ENCODE peak calls at places on chromosomes 4 and X, in ten cellular contexts. One of them, this sample, is unnamed.
A peak's percentile ranks its signal among the peaks of the same experiment; 100 is the strongest.

GRCh38 chrX:13923845-13924244 is 105.8 kb downstream of the GEMIN8 start:
- DNase-seq in transverse colon: no peak
- DNase-seq in A549: no peak
- DNase-seq in body of pancreas: peak; percentile 30
- DNase-seq in right lobe of liver: no peak
- DNase-seq in tibial nerve: no peak
- DNase-seq in heart left ventricle: no peak
- DNase-seq in ovary: no peak
- DNase-seq in lower leg skin: no peak
- DNase-seq in K562: no peak
- DNase-seq in this sample: no peak

GRCh38 chr4:20193522-20193902 is 58.2 kb upstream of the SLIT2 start:
- DNase-seq in lower leg skin: no peak
- DNase-seq in tibial nerve: no peak
- DNase-seq in body of pancreas: no peak
- DNase-seq in ovary: no peak
- DNase-seq in K562: no peak
- DNase-seq in heart left ventricle: no peak
- DNase-seq in A549: no peak
- DNase-seq in right lobe of liver: no peak
- DNase-seq in transverse colon: no peak
- DNase-seq in this sample: no peak

GRCh38 chr4:183352546-183352945 is 30.3 kb upstream of the CLDN24 start:
- DNase-seq in body of pancreas: no peak
- DNase-seq in ovary: no peak
- DNase-seq in heart left ventricle: no peak
- DNase-seq in tibial nerve: no peak
- DNase-seq in right lobe of liver: no peak
- DNase-seq in A549: no peak
- DNase-seq in K562: no peak
- DNase-seq in transverse colon: no peak
- DNase-seq in lower leg skin: peak; percentile 28
- DNase-seq in this sample: no peak

GRCh38 chr4:81503586-81503985 is 31.9 kb upstream of the RASGEF1B start:
- DNase-seq in lower leg skin: no peak
- DNase-seq in A549: no peak
- DNase-seq in body of pancreas: no peak
- DNase-seq in transverse colon: no peak
- DNase-seq in heart left ventricle: no peak
- DNase-seq in K562: no peak
- DNase-seq in right lobe of liver: no peak
- DNase-seq in tibial nerve: no peak
- DNase-seq in ovary: no peak
- DNase-seq in this sample: no peak

GRCh38 chrX:40938418-40938817 is 146.8 kb upstream of the USP9X start:
- DNase-seq in heart left ventricle: no peak
- DNase-seq in lower leg skin: no peak
- DNase-seq in ovary: no peak
- DNase-seq in body of pancreas: no peak
- DNase-seq in tibial nerve: no peak
- DNase-seq in transverse colon: no peak
- DNase-seq in right lobe of liver: no peak
- DNase-seq in A549: peak; percentile 27
- DNase-seq in K562: no peak
- DNase-seq in this sample: no peak

GRCh38 chr4:66275381-66276060 is 605.2 kb upstream of the EPHA5 start:
- DNase-seq in ovary: no peak
- DNase-seq in tibial nerve: no peak
- DNase-seq in body of pancreas: no peak
- DNase-seq in transverse colon: no peak
- DNase-seq in A549: no peak
- DNase-seq in K562: no peak
- DNase-seq in heart left ventricle: no peak
- DNase-seq in lower leg skin: no peak
- DNase-seq in right lobe of liver: no peak
- DNase-seq in this sample: no peak

GRCh38 chrX:104750146-104750699 is 184.2 kb downstream of the IL1RAPL2 start:
- DNase-seq in body of pancreas: no peak
- DNase-seq in ovary: no peak
- DNase-seq in right lobe of liver: no peak
- DNase-seq in transverse colon: no peak
- DNase-seq in A549: no peak
- DNase-seq in lower leg skin: no peak
- DNase-seq in K562: no peak
- DNase-seq in tibial nerve: no peak
- DNase-seq in heart left ventricle: peak; percentile 12
- DNase-seq in this sample: no peak

GRCh38 chrX:21943460-21944135 is 3.1 kb downstream of the SMS start:
- DNase-seq in ovary: no peak
- DNase-seq in transverse colon: no peak
- DNase-seq in A549: no peak
- DNase-seq in lower leg skin: no peak
- DNase-seq in right lobe of liver: no peak
- DNase-seq in tibial nerve: no peak
- DNase-seq in K562: no peak
- DNase-seq in heart left ventricle: no peak
- DNase-seq in body of pancreas: no peak
- DNase-seq in this sample: peak; percentile 36

DNA sequence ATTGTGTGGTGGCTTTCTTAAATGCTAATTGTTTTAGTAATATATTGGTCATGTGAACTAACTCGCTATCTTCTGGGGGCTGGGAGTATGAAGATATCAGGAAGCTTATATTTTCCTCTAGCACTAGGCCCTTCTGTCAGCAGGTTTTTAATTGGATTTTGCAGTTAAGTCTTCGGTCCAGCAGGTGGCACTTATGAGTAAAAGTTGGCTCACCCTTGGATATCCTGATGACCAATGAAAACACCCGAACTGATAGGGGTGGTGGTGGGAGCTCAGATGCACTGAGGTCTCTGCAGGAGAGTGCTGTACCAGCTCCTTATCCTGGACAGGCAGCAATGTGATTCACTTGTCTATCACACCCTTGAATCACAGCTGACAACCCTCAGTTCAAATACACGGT is 1365.8 kb upstream of the DIAPH2 start:
- DNase-seq in transverse colon: no peak
- DNase-seq in lower leg skin: no peak
- DNase-seq in tibial nerve: no peak
- DNase-seq in K562: peak; percentile 5
- DNase-seq in body of pancreas: no peak
- DNase-seq in right lobe of liver: no peak
- DNase-seq in A549: peak; percentile 9
- DNase-seq in ovary: no peak
- DNase-seq in heart left ventricle: no peak
- DNase-seq in this sample: peak; percentile 27
- TF ChIP-seq CTCF in transverse colon: no peak
- TF ChIP-seq CTCF in lower leg skin: no peak
- TF ChIP-seq CTCF in tibial nerve: no peak
- TF ChIP-seq CTCF in K562: no peak
- TF ChIP-seq CTCF in body of pancreas: no peak
- TF ChIP-seq CTCF in right lobe of liver: peak; percentile 48
- TF ChIP-seq CTCF in A549: no peak
- TF ChIP-seq CTCF in ovary: no peak
- TF ChIP-seq CTCF in heart left ventricle: peak; percentile 15
- TF ChIP-seq CTCF in this sample: peak; percentile 24

GRCh38 chrX:42499620-42500019 is 278.3 kb downstream of the PPP1R2C start:
- DNase-seq in ovary: no peak
- DNase-seq in lower leg skin: no peak
- DNase-seq in heart left ventricle: no peak
- DNase-seq in body of pancreas: no peak
- DNase-seq in K562: no peak
- DNase-seq in transverse colon: no peak
- DNase-seq in right lobe of liver: no peak
- DNase-seq in tibial nerve: no peak
- DNase-seq in A549: no peak
- DNase-seq in this sample: no peak

GRCh38 chrX:42497356-42497755 is 280.6 kb downstream of the PPP1R2C start:
- DNase-seq in A549: no peak
- DNase-seq in ovary: no peak
- DNase-seq in right lobe of liver: no peak
- DNase-seq in transverse colon: no peak
- DNase-seq in heart left ventricle: no peak
- DNase-seq in K562: no peak
- DNase-seq in tibial nerve: no peak
- DNase-seq in lower leg skin: no peak
- DNase-seq in body of pancreas: no peak
- DNase-seq in this sample: no peak

GRCh38 chrX:42496239-42496638 is 281.7 kb downstream of the PPP1R2C start:
- DNase-seq in transverse colon: no peak
- DNase-seq in right lobe of liver: no peak
- DNase-seq in ovary: no peak
- DNase-seq in K562: no peak
- DNase-seq in body of pancreas: no peak
- DNase-seq in A549: no peak
- DNase-seq in heart left ventricle: no peak
- DNase-seq in lower leg skin: no peak
- DNase-seq in tibial nerve: no peak
- DNase-seq in this sample: no peak

GRCh38 chrX:42491145-42491907 is 286.6 kb downstream of the PPP1R2C start:
- DNase-seq in tibial nerve: no peak
- DNase-seq in ovary: no peak
- DNase-seq in K562: no peak
- DNase-seq in lower leg skin: no peak
- DNase-seq in heart left ventricle: no peak
- DNase-seq in A549: no peak
- DNase-seq in transverse colon: no peak
- DNase-seq in body of pancreas: no peak
- DNase-seq in right lobe of liver: no peak
- DNase-seq in this sample: no peak

GRCh38 chrX:42495139-42495538 is 282.8 kb downstream of the PPP1R2C start:
- DNase-seq in A549: no peak
- DNase-seq in tibial nerve: no peak
- DNase-seq in ovary: no peak
- DNase-seq in lower leg skin: no peak
- DNase-seq in right lobe of liver: no peak
- DNase-seq in transverse colon: no peak
- DNase-seq in K562: no peak
- DNase-seq in body of pancreas: no peak
- DNase-seq in heart left ventricle: no peak
- DNase-seq in this sample: no peak
- H3K4me3 ChIP-seq in A549: no peak overlapping the region
- H3K4me3 ChIP-seq in tibial nerve: no peak overlapping the region
- H3K4me3 ChIP-seq in ovary: no peak overlapping the region
- H3K4me3 ChIP-seq in lower leg skin: no peak overlapping the region
- H3K4me3 ChIP-seq in right lobe of liver: no peak overlapping the region
- H3K4me3 ChIP-seq in transverse colon: no peak overlapping the region
- H3K4me3 ChIP-seq in K562: no peak overlapping the region
- H3K4me3 ChIP-seq in body of pancreas: no peak overlapping the region
- H3K4me3 ChIP-seq in heart left ventricle: no peak overlapping the region
- H3K4me3 ChIP-seq in this sample: no peak overlapping the region

GRCh38 chr4:88284378-88285234 is at the start of gene PPM1K:
- DNase-seq in ovary: peak; percentile 100
- DNase-seq in body of pancreas: peak; percentile 100
- DNase-seq in heart left ventricle: peak; percentile 100
- DNase-seq in K562: peak; percentile 97
- DNase-seq in A549: peak; percentile 95
- DNase-seq in tibial nerve: peak; percentile 99
- DNase-seq in transverse colon: peak; percentile 99
- DNase-seq in right lobe of liver: peak; percentile 100
- DNase-seq in lower leg skin: peak; percentile 100
- DNase-seq in this sample: peak; percentile 98
- TF ChIP-seq POLR2A in ovary: peak; percentile 92
- TF ChIP-seq POLR2A in body of pancreas: peak; percentile 97
- TF ChIP-seq POLR2A in heart left ventricle: peak; percentile 20
- TF ChIP-seq POLR2A in K562: peak; percentile 73
- TF ChIP-seq POLR2A in A549: peak; percentile 26
- TF ChIP-seq POLR2A in tibial nerve: peak; percentile 95
- TF ChIP-seq POLR2A in transverse colon: peak; percentile 85
- TF ChIP-seq POLR2A in right lobe of liver: peak; percentile 75
- TF ChIP-seq POLR2A in lower leg skin: no peak
- TF ChIP-seq POLR2A in this sample: peak; percentile 43

GRCh38 chr4:72496119-72496518 is 72.9 kb downstream of the ADAMTS3 start:
- DNase-seq in lower leg skin: no peak
- DNase-seq in body of pancreas: no peak
- DNase-seq in K562: no peak
- DNase-seq in right lobe of liver: no peak
- DNase-seq in A549: no peak
- DNase-seq in ovary: no peak
- DNase-seq in tibial nerve: no peak
- DNase-seq in heart left ventricle: no peak
- DNase-seq in transverse colon: no peak
- DNase-seq in this sample: no peak
- TF ChIP-seq CTCF in lower leg skin: no peak
- TF ChIP-seq CTCF in body of pancreas: no peak
- TF ChIP-seq CTCF in K562: no peak
- TF ChIP-seq CTCF in right lobe of liver: no peak
- TF ChIP-seq CTCF in A549: no peak
- TF ChIP-seq CTCF in ovary: no peak
- TF ChIP-seq CTCF in tibial nerve: no peak
- TF ChIP-seq CTCF in heart left ventricle: no peak
- TF ChIP-seq CTCF in transverse colon: no peak
- TF ChIP-seq CTCF in this sample: no peak

DNA sequence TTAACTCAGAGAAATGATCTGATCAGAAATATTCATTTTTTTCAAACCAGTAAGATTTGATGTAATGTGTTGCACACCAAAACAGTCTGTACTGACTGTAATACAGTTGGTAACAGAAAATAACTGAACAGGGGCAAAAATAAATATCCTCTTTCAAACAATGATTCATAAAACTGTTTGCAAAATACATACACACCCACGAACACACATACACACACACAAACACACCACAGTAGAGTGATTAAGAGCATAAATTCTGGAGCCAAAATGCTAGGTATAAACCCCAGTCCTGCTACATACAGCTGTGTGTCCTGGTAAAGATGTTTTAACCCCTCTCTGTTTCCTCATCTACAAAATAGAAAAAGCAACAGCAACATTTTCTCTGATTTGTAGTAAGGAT is 376.6 kb downstream of the PDGFC start:
- DNase-seq in transverse colon: no peak
- DNase-seq in ovary: no peak
- DNase-seq in tibial nerve: no peak
- DNase-seq in heart left ventricle: no peak
- DNase-seq in lower leg skin: no peak
- DNase-seq in K562: no peak
- DNase-seq in right lobe of liver: no peak
- DNase-seq in body of pancreas: no peak
- DNase-seq in A549: no peak
- DNase-seq in this sample: no peak
- H3K4me3 ChIP-seq in transverse colon: no peak overlapping the region
- H3K4me3 ChIP-seq in ovary: no peak overlapping the region
- H3K4me3 ChIP-seq in tibial nerve: no peak overlapping the region
- H3K4me3 ChIP-seq in heart left ventricle: no peak overlapping the region
- H3K4me3 ChIP-seq in lower leg skin: no peak overlapping the region
- H3K4me3 ChIP-seq in K562: no peak overlapping the region
- H3K4me3 ChIP-seq in right lobe of liver: no peak overlapping the region
- H3K4me3 ChIP-seq in body of pancreas: no peak overlapping the region
- H3K4me3 ChIP-seq in A549: no peak overlapping the region
- H3K4me3 ChIP-seq in this sample: no peak overlapping the region

This sample was measured in NB4.